ENCODE peak calls at places on chromosomes 2 and 18, in ten cellular contexts. A is mucosa of descending colon, L is fibroblast of villous mesenchyme, M is suprapubic skin, Z is right lobe of liver, C is progenitor cell of endocrine pancreas, Y is fibroblast of lung, H is IMR-90, Q is colonic mucosa, E is HFFc6. I is an unnamed sample.
A peak's percentile ranks its signal among the peaks of the same experiment; 100 is the strongest.

GRCh38 chr2:38400513-38400912 is 23.4 kb upstream of the ATL2 start:
- DNase-seq in C (no peak), H (no peak), M (no peak), L (no peak), A (no peak), Q (no peak), Z (no peak), Y (no peak), E (no peak), I (no peak)

GRCh38 chr18:58180738-58181353 is 136.8 kb downstream of the NEDD4L start:
- DNase-seq in Q (peak; percentile 78), Z (no peak), H (peak; percentile 47), L (peak; percentile 57), A (peak; percentile 88), C (peak; percentile 47), E (no peak), Y (no peak), M (no peak), I (no peak)

GRCh38 chr18:12376034-12376717 is 851 bp downstream of the AFG3L2 start:
- DNase-seq in Q (peak; percentile 47), E (no peak), L (peak; percentile 40), H (no peak), C (no peak), Z (peak; percentile 29), M (peak; percentile 81), A (peak; percentile 43), Y (no peak), I (no peak)

GRCh38 chr2:23486676-23487075 is 101.7 kb downstream of the KLHL29 start:
- DNase-seq in C (no peak), H (peak; percentile 70), L (peak; percentile 46), E (peak; percentile 26), A (peak; percentile 12), Y (peak; percentile 30), Q (no peak), Z (peak; percentile 35), M (no peak), I (no peak)

GRCh38 chr2:39666489-39667141 is 898 bp downstream of the TMEM178A start:
- DNase-seq in C (no peak), E (no peak), Q (no peak), L (peak; percentile 7), M (no peak), Z (no peak), H (no peak), A (no peak), Y (peak; percentile 17), I (peak; percentile 40)

GRCh38 chr2:45941758-45942738 is 290.6 kb downstream of the PRKCE start:
- DNase-seq in Y (peak; percentile 55), A (no peak), L (peak; percentile 82), Q (no peak), C (no peak), H (peak; percentile 64), M (no peak), E (no peak), Z (no peak), I (no peak)

GRCh38 chr2:190069936-190070696 is 7.6 kb upstream of the MSTN start:
- DNase-seq in E (peak; percentile 47), H (peak; percentile 75), A (peak; percentile 79), M (no peak), L (peak; percentile 79), C (no peak), Y (peak; percentile 59), Z (peak; percentile 30), Q (peak; percentile 33), I (no peak)

GRCh38 chr2:61018798-61019197 is 743 bp upstream of the PUS10 start:
- DNase-seq in Y (no peak), A (no peak), C (no peak), H (no peak), E (no peak), M (no peak), Q (no peak), L (no peak), Z (no peak), I (no peak)

GRCh38 chr2:45890094-45890646 is 238.7 kb downstream of the PRKCE start:
- DNase-seq in Y (no peak), Z (no peak), E (no peak), H (no peak), L (no peak), M (no peak), Q (no peak), A (no peak), C (no peak), I (no peak)

GRCh38 chr2:25000503-25001328 is 29.0 kb upstream of the DNAJC27 start:
- DNase-seq in A (no peak), Z (no peak), L (peak; percentile 3), M (no peak), C (no peak), Y (peak; percentile 65), Q (no peak), E (peak; percentile 45), H (peak; percentile 68), I (no peak)

GRCh38 chr2:56357655-56358295 is 174.0 kb downstream of the CCDC85A start:
- DNase-seq in Z (no peak), M (no peak), Q (no peak), E (peak; percentile 13), A (no peak), Y (peak; percentile 62), H (peak; percentile 4), C (no peak), L (no peak), I (no peak)

GRCh38 chr2:11688222-11689069 is 18.5 kb upstream of the NTSR2 start:
- DNase-seq in L (peak; percentile 90), M (peak; percentile 89), E (peak; percentile 77), H (peak; percentile 65), Q (peak; percentile 83), Y (peak; percentile 70), Z (peak; percentile 83), C (peak; percentile 65), A (peak; percentile 89), I (peak; percentile 86)

GRCh38 chr18:5463390-5463789 is 80.4 kb downstream of the EPB41L3 start:
- DNase-seq in C (no peak), Z (peak; percentile 34), M (peak; percentile 80), H (peak; percentile 93), L (peak; percentile 30), A (peak; percentile 52), E (peak; percentile 83), Y (peak; percentile 60), Q (peak; percentile 39), I (no peak)
- TF ChIP-seq CTCF in C (no peak), Z (no peak), M (no peak), H (no peak), L (no peak), A (no peak), E (no peak), Y (no peak), Q (no peak), I (no peak)

GRCh38 chr2:719734-720133 is 42.5 kb upstream of the TMEM18 start:
- DNase-seq in Z (no peak), M (no peak), C (no peak), L (no peak), E (no peak), Y (no peak), Q (no peak), H (no peak), A (no peak), I (no peak)

GRCh38 chr2:714005-714741 is 37.0 kb upstream of the TMEM18 start:
- DNase-seq in Z (peak; percentile 34), M (no peak), H (peak; percentile 54), E (peak; percentile 51), Q (peak; percentile 63), C (no peak), L (peak; percentile 60), A (peak; percentile 82), Y (peak; percentile 10), I (peak; percentile 63)

GRCh38 chr2:715038-715437 is 37.8 kb upstream of the TMEM18 start:
- DNase-seq in Z (no peak), M (no peak), Q (no peak), A (no peak), H (no peak), E (no peak), Y (no peak), C (no peak), L (no peak), I (no peak)

GRCh38 chr2:719191-719590 is 42.0 kb upstream of the TMEM18 start:
- DNase-seq in C (no peak), E (no peak), Y (no peak), M (no peak), H (no peak), A (no peak), Z (no peak), L (no peak), Q (no peak), I (no peak)

DNA sequence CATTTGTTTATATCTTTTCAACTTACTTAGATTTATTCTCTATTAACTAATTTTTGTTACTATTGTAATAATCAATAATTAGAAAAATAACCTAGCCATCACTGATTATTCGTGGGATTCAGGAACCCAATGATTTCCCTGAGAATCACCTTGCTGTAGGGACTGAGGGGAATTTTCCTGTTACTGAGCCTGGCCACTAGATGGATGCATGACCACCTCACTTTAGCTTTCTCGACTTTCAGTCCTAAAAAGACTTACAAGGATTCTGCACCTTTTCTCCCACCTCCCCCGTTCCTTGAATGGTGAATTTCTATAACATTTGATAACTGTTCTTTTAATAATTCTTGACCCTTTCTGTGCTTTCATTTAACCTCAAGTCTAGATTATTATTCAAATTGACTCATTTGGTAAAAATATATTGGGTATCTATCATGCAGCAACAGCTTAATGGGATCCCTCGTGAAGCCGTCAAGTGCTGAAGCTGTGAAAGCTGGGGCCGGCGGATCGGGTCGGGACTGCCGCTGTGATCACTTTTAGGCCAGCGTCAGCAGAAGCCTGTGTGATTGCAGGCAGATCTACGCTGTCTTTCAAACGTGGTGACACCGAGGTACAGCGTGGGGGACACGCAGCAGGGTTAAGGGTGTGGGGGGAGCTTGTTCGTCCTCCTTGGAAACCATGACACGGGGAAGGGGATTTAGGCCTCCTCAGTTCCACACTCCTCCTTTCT is 38.8 kb upstream of the TMEM18 start:
- DNase-seq in H (peak; percentile 27), Y (no peak), L (peak; percentile 14), M (no peak), A (no peak), C (no peak), Z (no peak), E (peak; percentile 14), Q (no peak), I (no peak)
- TF ChIP-seq CTCF in H (peak; percentile 37), Y (peak; percentile 58), L (peak; percentile 49), M (no peak), A (no peak), C (peak; percentile 63), Z (peak; percentile 24), E (peak; percentile 73), Q (no peak), I (peak; percentile 15)

GRCh38 chr2:236642584-236643291 is 73.1 kb downstream of the ACKR3 start:
- DNase-seq in Z (no peak), Y (peak; percentile 100), A (peak; percentile 64), M (peak; percentile 96), H (peak; percentile 96), Q (peak; percentile 58), C (no peak), E (peak; percentile 96), L (peak; percentile 98), I (no peak)
- TF ChIP-seq CTCF in Z (no peak), Y (no peak), A (no peak), M (no peak), H (no peak), Q (no peak), C (no peak), E (no peak), L (no peak), I (no peak)

DNA sequence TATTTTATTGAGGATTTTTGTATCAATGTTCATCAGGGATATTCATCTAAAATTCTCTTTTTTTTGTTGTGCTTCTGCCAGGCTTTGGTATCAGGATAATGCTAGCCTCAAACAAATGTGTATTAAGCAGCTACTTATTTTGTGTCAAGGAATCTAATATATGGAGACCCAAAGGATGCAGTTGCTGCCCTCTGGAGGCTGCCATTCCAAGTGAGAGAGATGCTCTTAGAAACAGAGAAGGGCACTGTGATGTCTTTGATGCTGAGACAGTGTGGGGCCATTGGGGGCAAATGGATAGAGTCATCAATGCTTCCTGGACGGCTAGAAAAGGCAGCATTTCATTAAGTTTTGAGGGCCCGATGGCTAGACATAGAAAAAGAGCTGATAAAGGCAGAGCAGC is 292.6 kb downstream of the SETBP1 start:
- DNase-seq in A (peak; percentile 17), H (no peak), C (no peak), Y (no peak), Z (no peak), M (no peak), E (no peak), Q (no peak), L (peak; percentile 12), I (no peak)
- TF ChIP-seq CTCF in A (no peak), H (no peak), C (no peak), Y (peak; percentile 34), Z (peak; percentile 15), M (no peak), E (no peak), Q (no peak), L (peak; percentile 33), I (no peak)

I was measured in mesothelial cell of epicardium.